ENCODE peak calls at places on chromosomes 2 and 18, in five cellular contexts. One of them, this sample, is unnamed. For H3K9me3, the result is how much of the 10 kb centered on the place peaks cover.

GRCh38 chr18:11948852-11949523 is 32.3 kb upstream of the IMPA2 start:
- DNase-seq in H9: no peak
- DNase-seq in IMR-90: peak
- DNase-seq in neuronal stem cell: no peak
- DNase-seq in trophoblast cell: no peak
- DNase-seq in this sample: peak

GRCh38 chr18:39571511-39571910 is 2005.9 kb upstream of the CELF4 start:
- DNase-seq in H9: no peak
- DNase-seq in IMR-90: peak
- DNase-seq in neuronal stem cell: no peak
- DNase-seq in trophoblast cell: peak
- DNase-seq in this sample: peak

GRCh38 chr18:3703732-3704176 is 253.8 kb downstream of the TGIF1 start:
- DNase-seq in H9: peak
- DNase-seq in IMR-90: peak
- DNase-seq in neuronal stem cell: peak
- DNase-seq in trophoblast cell: peak
- DNase-seq in this sample: peak

GRCh38 chr18:40926679-40927078 is 1028.4 kb upstream of the PIK3C3 start:
- DNase-seq in H9: no peak
- DNase-seq in IMR-90: no peak
- DNase-seq in neuronal stem cell: no peak
- DNase-seq in trophoblast cell: no peak
- DNase-seq in this sample: no peak

GRCh38 chr2:162065767-162066166 is 8.2 kb downstream of the DPP4 start:
- DNase-seq in H9: no peak
- DNase-seq in IMR-90: no peak
- DNase-seq in neuronal stem cell: no peak
- DNase-seq in trophoblast cell: no peak
- DNase-seq in this sample: no peak

GRCh38 chr2:19474128-19474527 is 115.7 kb upstream of the OSR1 start:
- DNase-seq in H9: no peak
- DNase-seq in IMR-90: peak
- DNase-seq in neuronal stem cell: no peak
- DNase-seq in trophoblast cell: no peak
- DNase-seq in this sample: peak

GRCh38 chr18:58584219-58585127 is 44.4 kb downstream of the ALPK2 start:
- DNase-seq in H9: peak
- DNase-seq in IMR-90: peak
- DNase-seq in neuronal stem cell: peak
- DNase-seq in trophoblast cell: peak
- DNase-seq in this sample: no peak

GRCh38 chr2:40027968-40028367 is 248.9 kb upstream of the THUMPD2 start:
- DNase-seq in H9: no peak
- DNase-seq in IMR-90: peak
- DNase-seq in neuronal stem cell: no peak
- DNase-seq in trophoblast cell: no peak
- DNase-seq in this sample: no peak

GRCh38 chr18:48441405-48441881 is 32.3 kb upstream of the ZBTB7C start:
- DNase-seq in H9: no peak
- DNase-seq in IMR-90: no peak
- DNase-seq in neuronal stem cell: no peak
- DNase-seq in trophoblast cell: no peak
- DNase-seq in this sample: no peak

GRCh38 chr2:102013200-102014040 is 21.7 kb downstream of the IL1R2 start:
- DNase-seq in H9: no peak
- DNase-seq in IMR-90: no peak
- DNase-seq in neuronal stem cell: no peak
- DNase-seq in trophoblast cell: no peak
- DNase-seq in this sample: no peak

GRCh38 chr2:219018726-219019125 is 22.6 kb downstream of the CFAP65 start:
- DNase-seq in H9: no peak
- DNase-seq in IMR-90: no peak
- DNase-seq in neuronal stem cell: no peak
- DNase-seq in trophoblast cell: no peak
- DNase-seq in this sample: no peak

GRCh38 chr2:64654063-64654811 is 524 bp upstream of the SERTAD2 start:
- DNase-seq in H9: peak
- DNase-seq in IMR-90: peak
- DNase-seq in neuronal stem cell: peak
- DNase-seq in trophoblast cell: peak
- DNase-seq in this sample: peak

GRCh38 chr2:129754431-129754830 is 225.0 kb upstream of the RAB6C start:
- DNase-seq in H9: no peak
- DNase-seq in IMR-90: no peak
- DNase-seq in neuronal stem cell: no peak
- DNase-seq in trophoblast cell: no peak
- DNase-seq in this sample: no peak

GRCh38 chr2:152686308-152686707 is 31.0 kb downstream of the PRPF40A start:
- DNase-seq in H9: no peak
- DNase-seq in IMR-90: peak
- DNase-seq in neuronal stem cell: no peak
- DNase-seq in trophoblast cell: no peak
- DNase-seq in this sample: no peak

GRCh38 chr2:187920511-187920910 is 366.3 kb upstream of the TFPI start:
- DNase-seq in H9: no peak
- DNase-seq in IMR-90: no peak
- DNase-seq in neuronal stem cell: no peak
- DNase-seq in trophoblast cell: no peak
- DNase-seq in this sample: no peak

GRCh38 chr2:187917535-187917934 is 363.3 kb upstream of the TFPI start:
- DNase-seq in H9: no peak
- DNase-seq in IMR-90: peak
- DNase-seq in neuronal stem cell: no peak
- DNase-seq in trophoblast cell: no peak
- DNase-seq in this sample: peak

GRCh38 chr2:187918996-187919821 is 365.0 kb upstream of the TFPI start:
- DNase-seq in H9: no peak
- DNase-seq in IMR-90: no peak
- DNase-seq in neuronal stem cell: no peak
- DNase-seq in trophoblast cell: no peak
- DNase-seq in this sample: no peak

GRCh38 chr2:187915810-187916209 is 361.6 kb upstream of the TFPI start:
- DNase-seq in H9: no peak
- DNase-seq in IMR-90: no peak
- DNase-seq in neuronal stem cell: no peak
- DNase-seq in trophoblast cell: no peak
- DNase-seq in this sample: no peak

GRCh38 chr2:187916799-187917198 is 362.6 kb upstream of the TFPI start:
- DNase-seq in H9: no peak
- DNase-seq in IMR-90: no peak
- DNase-seq in neuronal stem cell: no peak
- DNase-seq in trophoblast cell: no peak
- DNase-seq in this sample: no peak
- H3K9me3 ChIP-seq in H9: under half
- H3K9me3 ChIP-seq in IMR-90: under half
- H3K9me3 ChIP-seq in neuronal stem cell: under half
- H3K9me3 ChIP-seq in trophoblast cell: under half
- H3K9me3 ChIP-seq in this sample: under half

GRCh38 chr2:233035426-233036161 is 3.1 kb downstream of the NEU2 start:
- DNase-seq in H9: no peak
- DNase-seq in IMR-90: no peak
- DNase-seq in neuronal stem cell: no peak
- DNase-seq in trophoblast cell: no peak
- DNase-seq in this sample: no peak
- H3K14ac ChIP-seq in H9: no peak
- H3K14ac ChIP-seq in IMR-90: no peak
- H3K14ac ChIP-seq in neuronal stem cell: no peak
- H3K14ac ChIP-seq in trophoblast cell: no peak
- H3K14ac ChIP-seq in this sample: peak

GRCh38 chr2:23531280-23531679 is 146.3 kb downstream of the KLHL29 start:
- DNase-seq in H9: no peak
- DNase-seq in IMR-90: no peak
- DNase-seq in neuronal stem cell: no peak
- DNase-seq in trophoblast cell: no peak
- DNase-seq in this sample: no peak

GRCh38 chr2:23532311-23533013 is 147.5 kb downstream of the KLHL29 start:
- DNase-seq in H9: no peak
- DNase-seq in IMR-90: no peak
- DNase-seq in neuronal stem cell: no peak
- DNase-seq in trophoblast cell: no peak
- DNase-seq in this sample: peak

GRCh38 chr2:23531881-23532280 is 146.9 kb downstream of the KLHL29 start:
- DNase-seq in H9: no peak
- DNase-seq in IMR-90: no peak
- DNase-seq in neuronal stem cell: no peak
- DNase-seq in trophoblast cell: no peak
- DNase-seq in this sample: no peak

GRCh38 chr2:23534756-23535155 is 149.8 kb downstream of the KLHL29 start:
- DNase-seq in H9: no peak
- DNase-seq in IMR-90: no peak
- DNase-seq in neuronal stem cell: no peak
- DNase-seq in trophoblast cell: no peak
- DNase-seq in this sample: no peak

GRCh38 chr2:23533014-23533730 is 148.2 kb downstream of the KLHL29 start:
- DNase-seq in H9: peak
- DNase-seq in IMR-90: no peak
- DNase-seq in neuronal stem cell: no peak
- DNase-seq in trophoblast cell: no peak
- DNase-seq in this sample: no peak
- H3K4me2 ChIP-seq in H9: no peak
- H3K4me2 ChIP-seq in IMR-90: no peak
- H3K4me2 ChIP-seq in neuronal stem cell: no peak
- H3K4me2 ChIP-seq in trophoblast cell: no peak
- H3K4me2 ChIP-seq in this sample: no peak

DNA sequence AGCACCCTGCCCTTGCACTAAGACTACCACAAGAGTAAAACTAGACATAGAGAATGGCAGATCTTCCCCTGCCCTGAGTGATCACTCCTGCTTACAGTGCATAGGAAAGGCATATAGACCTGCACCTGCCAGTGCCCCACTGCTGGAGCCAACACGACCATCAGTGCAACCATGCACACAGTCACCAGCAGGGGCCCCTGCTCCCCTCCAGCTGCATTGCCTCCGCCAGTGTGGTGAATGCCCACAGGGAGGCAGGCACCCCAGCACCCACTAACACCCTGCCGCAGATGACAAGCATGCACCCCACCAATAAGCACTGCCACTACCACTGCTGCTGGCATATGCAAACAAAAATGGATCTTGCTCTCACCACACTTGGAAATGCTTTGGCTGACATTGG is 478.8 kb downstream of the ADCYAP1 start:
- DNase-seq in H9: peak
- DNase-seq in IMR-90: no peak
- DNase-seq in neuronal stem cell: no peak
- DNase-seq in trophoblast cell: no peak
- DNase-seq in this sample: no peak
- H3K9me3 ChIP-seq in H9: under half
- H3K9me3 ChIP-seq in IMR-90: under half
- H3K9me3 ChIP-seq in neuronal stem cell: under half
- H3K9me3 ChIP-seq in trophoblast cell: under half
- H3K9me3 ChIP-seq in this sample: under half

DNA sequence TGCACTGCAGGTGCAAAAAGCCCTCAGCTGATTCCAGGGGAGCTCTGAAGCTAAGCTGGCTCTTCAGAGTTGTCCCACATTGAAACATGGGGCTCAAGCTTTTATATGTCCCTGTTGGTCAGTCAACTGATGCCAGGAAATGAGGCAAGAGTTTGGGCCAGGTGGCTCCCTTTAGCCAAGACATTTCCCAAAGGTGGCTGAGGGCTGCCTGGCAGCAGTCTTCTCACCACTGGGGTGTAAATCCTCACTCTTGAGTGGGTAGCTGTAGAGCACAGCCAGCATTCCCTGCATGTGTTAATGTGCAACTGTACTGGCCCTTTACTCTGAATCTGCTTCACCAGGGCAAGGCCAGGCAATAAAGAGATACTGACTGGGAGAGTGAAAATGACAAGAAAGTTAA is 199.4 kb upstream of the DDX18 start:
- DNase-seq in H9: no peak
- DNase-seq in IMR-90: no peak
- DNase-seq in neuronal stem cell: no peak
- DNase-seq in trophoblast cell: no peak
- DNase-seq in this sample: no peak
- H3K14ac ChIP-seq in H9: no peak
- H3K14ac ChIP-seq in IMR-90: no peak
- H3K14ac ChIP-seq in neuronal stem cell: no peak
- H3K14ac ChIP-seq in trophoblast cell: no peak
- H3K14ac ChIP-seq in this sample: no peak

DNA sequence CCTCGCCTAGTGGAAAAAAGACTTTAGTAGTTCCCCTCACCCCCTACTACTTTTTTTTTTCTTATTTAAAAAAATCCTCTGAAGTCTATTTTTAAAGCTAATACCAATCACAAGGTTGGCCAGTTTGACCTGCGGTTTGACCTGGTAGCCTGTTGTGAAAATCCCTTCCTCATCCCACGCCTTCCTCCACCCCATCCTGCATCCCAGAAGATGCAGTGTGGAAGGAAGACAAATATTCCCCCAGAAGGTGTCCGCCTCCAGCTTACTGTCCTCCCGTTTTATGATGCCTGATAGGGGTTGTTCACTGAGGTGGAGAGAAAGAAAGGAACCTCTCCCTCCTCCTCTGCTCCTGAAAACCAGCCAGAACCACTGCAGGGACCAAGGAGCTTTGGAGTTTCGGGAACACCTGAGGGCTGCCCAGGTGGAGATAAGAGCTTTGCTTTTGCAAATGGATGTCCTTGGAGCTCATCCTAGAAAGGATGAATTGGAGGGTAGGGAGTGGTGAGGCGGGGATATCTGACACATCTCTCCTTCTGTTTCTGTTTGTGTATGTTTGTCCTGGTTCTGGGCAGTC is 909 bp downstream of the ATP6V1C2 start:
- DNase-seq in H9: no peak
- DNase-seq in IMR-90: no peak
- DNase-seq in neuronal stem cell: no peak
- DNase-seq in trophoblast cell: no peak
- DNase-seq in this sample: no peak
- H3K4me2 ChIP-seq in H9: peak
- H3K4me2 ChIP-seq in IMR-90: no peak
- H3K4me2 ChIP-seq in neuronal stem cell: peak
- H3K4me2 ChIP-seq in trophoblast cell: peak
- H3K4me2 ChIP-seq in this sample: no peak

DNA sequence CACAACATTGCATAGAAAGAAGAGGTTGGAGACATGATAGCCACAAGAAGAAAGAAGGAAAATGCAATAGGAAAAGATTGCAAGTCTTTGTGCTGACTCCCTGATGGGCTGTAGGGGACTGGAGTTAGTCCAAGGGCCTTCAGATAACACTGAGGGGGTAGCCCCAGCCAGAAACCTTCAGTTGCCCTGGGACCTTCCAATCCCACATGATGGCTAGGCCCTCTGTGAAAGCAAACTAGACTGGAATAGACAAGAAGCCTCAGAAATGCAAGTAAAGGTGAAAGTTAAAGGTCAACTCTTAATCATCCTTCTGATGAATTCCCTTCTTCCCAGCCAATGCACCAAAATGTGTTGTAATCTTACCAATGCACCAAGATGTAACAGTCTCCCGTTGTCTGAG is 19.2 kb downstream of the CMPK2 start:
- DNase-seq in H9: no peak
- DNase-seq in IMR-90: no peak
- DNase-seq in neuronal stem cell: no peak
- DNase-seq in trophoblast cell: no peak
- DNase-seq in this sample: no peak
- H3K9me3 ChIP-seq in H9: half or more
- H3K9me3 ChIP-seq in IMR-90: under half
- H3K9me3 ChIP-seq in neuronal stem cell: half or more
- H3K9me3 ChIP-seq in trophoblast cell: under half
- H3K9me3 ChIP-seq in this sample: half or more